ENCODE peak calls at places on chromosomes 7 and 10, in nine cellular contexts. One of them, this sample, is unnamed.

GRCh38 chr10:34049887-34050286 is 715.4 kb upstream of the NRP1 start:
- DNase-seq in spleen: peak
- DNase-seq in heart left ventricle: no peak
- DNase-seq in tibial nerve: no peak
- DNase-seq in Peyer's patch: no peak
- DNase-seq in vagina: no peak
- DNase-seq in right lobe of liver: no peak
- DNase-seq in sigmoid colon: no peak
- DNase-seq in HepG2: no peak
- DNase-seq in this sample: no peak

GRCh38 chr10:71472466-71472865 is 75.7 kb downstream of the CDH23 start:
- DNase-seq in spleen: peak
- DNase-seq in heart left ventricle: no peak
- DNase-seq in tibial nerve: no peak
- DNase-seq in Peyer's patch: no peak
- DNase-seq in vagina: no peak
- DNase-seq in right lobe of liver: peak
- DNase-seq in sigmoid colon: no peak
- DNase-seq in HepG2: no peak
- DNase-seq in this sample: no peak

GRCh38 chr7:122305475-122306319 is 1.1 kb upstream of the FEZF1 start:
- DNase-seq in spleen: peak
- DNase-seq in heart left ventricle: no peak
- DNase-seq in tibial nerve: no peak
- DNase-seq in Peyer's patch: no peak
- DNase-seq in vagina: no peak
- DNase-seq in right lobe of liver: no peak
- DNase-seq in sigmoid colon: no peak
- DNase-seq in HepG2: no peak
- DNase-seq in this sample: no peak

GRCh38 chr7:29102554-29103151 is 43.7 kb downstream of the CPVL start:
- DNase-seq in spleen: no peak
- DNase-seq in heart left ventricle: peak
- DNase-seq in tibial nerve: peak
- DNase-seq in Peyer's patch: peak
- DNase-seq in vagina: no peak
- DNase-seq in right lobe of liver: peak
- DNase-seq in sigmoid colon: peak
- DNase-seq in HepG2: peak
- DNase-seq in this sample: peak

GRCh38 chr10:1646332-1646731 is 91.0 kb downstream of the ADARB2 start:
- DNase-seq in spleen: no peak
- DNase-seq in heart left ventricle: no peak
- DNase-seq in tibial nerve: no peak
- DNase-seq in Peyer's patch: no peak
- DNase-seq in vagina: no peak
- DNase-seq in right lobe of liver: no peak
- DNase-seq in sigmoid colon: peak
- DNase-seq in HepG2: no peak
- DNase-seq in this sample: no peak

GRCh38 chr10:11685787-11686218 is 56.4 kb upstream of the ECHDC3 start:
- DNase-seq in spleen: peak
- DNase-seq in heart left ventricle: peak
- DNase-seq in tibial nerve: peak
- DNase-seq in Peyer's patch: peak
- DNase-seq in vagina: no peak
- DNase-seq in right lobe of liver: no peak
- DNase-seq in sigmoid colon: peak
- DNase-seq in HepG2: peak
- DNase-seq in this sample: peak

GRCh38 chr7:64308019-64308275 is 5.8 kb upstream of the ZNF736 start:
- DNase-seq in spleen: peak
- DNase-seq in heart left ventricle: no peak
- DNase-seq in tibial nerve: peak
- DNase-seq in Peyer's patch: no peak
- DNase-seq in vagina: peak
- DNase-seq in right lobe of liver: no peak
- DNase-seq in sigmoid colon: no peak
- DNase-seq in HepG2: no peak
- DNase-seq in this sample: no peak

GRCh38 chr10:88490216-88490980 is 92.7 kb downstream of the RNLS start:
- DNase-seq in spleen: no peak
- DNase-seq in heart left ventricle: no peak
- DNase-seq in tibial nerve: no peak
- DNase-seq in Peyer's patch: no peak
- DNase-seq in vagina: no peak
- DNase-seq in right lobe of liver: no peak
- DNase-seq in sigmoid colon: no peak
- DNase-seq in HepG2: no peak
- DNase-seq in this sample: no peak

GRCh38 chr10:123149568-123150228 is 1.8 kb downstream of the HMX2 start:
- DNase-seq in spleen: peak
- DNase-seq in heart left ventricle: no peak
- DNase-seq in tibial nerve: no peak
- DNase-seq in Peyer's patch: peak
- DNase-seq in vagina: no peak
- DNase-seq in right lobe of liver: no peak
- DNase-seq in sigmoid colon: no peak
- DNase-seq in HepG2: no peak
- DNase-seq in this sample: no peak

GRCh38 chr10:24920907-24921881 is 31.2 kb downstream of the PRTFDC1 start:
- DNase-seq in spleen: no peak
- DNase-seq in heart left ventricle: peak
- DNase-seq in tibial nerve: peak
- DNase-seq in Peyer's patch: peak
- DNase-seq in vagina: no peak
- DNase-seq in right lobe of liver: peak
- DNase-seq in sigmoid colon: no peak
- DNase-seq in HepG2: no peak
- DNase-seq in this sample: peak

GRCh38 chr10:44989621-44990301 is 11.0 kb upstream of the ZNF22 start:
- DNase-seq in spleen: no peak
- DNase-seq in heart left ventricle: no peak
- DNase-seq in tibial nerve: peak
- DNase-seq in Peyer's patch: no peak
- DNase-seq in vagina: peak
- DNase-seq in right lobe of liver: no peak
- DNase-seq in sigmoid colon: peak
- DNase-seq in HepG2: no peak
- DNase-seq in this sample: peak

GRCh38 chr10:44985175-44985681 is 6.6 kb upstream of the DEPP1 start:
- DNase-seq in spleen: no peak
- DNase-seq in heart left ventricle: no peak
- DNase-seq in tibial nerve: no peak
- DNase-seq in Peyer's patch: peak
- DNase-seq in vagina: no peak
- DNase-seq in right lobe of liver: no peak
- DNase-seq in sigmoid colon: peak
- DNase-seq in HepG2: no peak
- DNase-seq in this sample: no peak

GRCh38 chr10:44983895-44984278 is 5.3 kb upstream of the DEPP1 start:
- DNase-seq in spleen: no peak
- DNase-seq in heart left ventricle: no peak
- DNase-seq in tibial nerve: no peak
- DNase-seq in Peyer's patch: peak
- DNase-seq in vagina: no peak
- DNase-seq in right lobe of liver: no peak
- DNase-seq in sigmoid colon: peak
- DNase-seq in HepG2: no peak
- DNase-seq in this sample: no peak

GRCh38 chr10:44988957-44989620 is 10.5 kb upstream of the DEPP1 start:
- DNase-seq in spleen: peak
- DNase-seq in heart left ventricle: no peak
- DNase-seq in tibial nerve: peak
- DNase-seq in Peyer's patch: no peak
- DNase-seq in vagina: no peak
- DNase-seq in right lobe of liver: no peak
- DNase-seq in sigmoid colon: peak
- DNase-seq in HepG2: no peak
- DNase-seq in this sample: peak

DNA sequence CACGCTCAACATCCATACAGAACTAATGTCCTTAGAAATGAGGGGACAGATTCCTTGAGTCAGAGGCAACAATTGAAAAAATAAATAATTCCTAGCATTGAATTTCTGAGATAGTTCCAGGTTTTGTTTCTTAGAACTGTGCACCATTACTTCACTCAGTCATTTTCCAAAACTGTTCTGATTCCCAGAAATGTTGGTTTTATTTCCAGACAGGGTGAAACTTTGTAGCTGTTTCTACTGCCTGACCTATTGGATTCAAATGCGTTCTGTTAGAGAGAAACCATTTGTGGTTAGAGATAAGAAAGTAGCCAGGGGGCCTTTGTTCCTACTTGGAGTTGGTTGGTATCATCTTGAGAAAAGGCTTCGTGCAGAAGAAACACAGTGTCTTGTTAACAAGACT is 8.1 kb upstream of the DEPP1 start:
- DNase-seq in spleen: no peak
- DNase-seq in heart left ventricle: no peak
- DNase-seq in tibial nerve: no peak
- DNase-seq in Peyer's patch: no peak
- DNase-seq in vagina: no peak
- DNase-seq in right lobe of liver: no peak
- DNase-seq in sigmoid colon: no peak
- DNase-seq in HepG2: no peak
- DNase-seq in this sample: no peak
- TF ChIP-seq POLR2A in spleen: no peak
- TF ChIP-seq POLR2A in heart left ventricle: no peak
- TF ChIP-seq POLR2A in tibial nerve: no peak
- TF ChIP-seq POLR2A in Peyer's patch: no peak
- TF ChIP-seq POLR2A in vagina: no peak
- TF ChIP-seq POLR2A in right lobe of liver: no peak
- TF ChIP-seq POLR2A in sigmoid colon: no peak
- TF ChIP-seq POLR2A in HepG2: no peak
- TF ChIP-seq POLR2A in this sample: no peak

GRCh38 chr7:80134536-80135305 is at the start of gene GNAI1:
- DNase-seq in spleen: peak
- DNase-seq in heart left ventricle: peak
- DNase-seq in tibial nerve: no peak
- DNase-seq in Peyer's patch: peak
- DNase-seq in vagina: no peak
- DNase-seq in right lobe of liver: peak
- DNase-seq in sigmoid colon: peak
- DNase-seq in HepG2: peak
- DNase-seq in this sample: peak
- TF ChIP-seq CTCF in spleen: no peak
- TF ChIP-seq CTCF in heart left ventricle: peak
- TF ChIP-seq CTCF in tibial nerve: no peak
- TF ChIP-seq CTCF in Peyer's patch: peak
- TF ChIP-seq CTCF in vagina: no peak
- TF ChIP-seq CTCF in right lobe of liver: peak
- TF ChIP-seq CTCF in sigmoid colon: peak
- TF ChIP-seq CTCF in HepG2: peak
- TF ChIP-seq CTCF in this sample: no peak

DNA sequence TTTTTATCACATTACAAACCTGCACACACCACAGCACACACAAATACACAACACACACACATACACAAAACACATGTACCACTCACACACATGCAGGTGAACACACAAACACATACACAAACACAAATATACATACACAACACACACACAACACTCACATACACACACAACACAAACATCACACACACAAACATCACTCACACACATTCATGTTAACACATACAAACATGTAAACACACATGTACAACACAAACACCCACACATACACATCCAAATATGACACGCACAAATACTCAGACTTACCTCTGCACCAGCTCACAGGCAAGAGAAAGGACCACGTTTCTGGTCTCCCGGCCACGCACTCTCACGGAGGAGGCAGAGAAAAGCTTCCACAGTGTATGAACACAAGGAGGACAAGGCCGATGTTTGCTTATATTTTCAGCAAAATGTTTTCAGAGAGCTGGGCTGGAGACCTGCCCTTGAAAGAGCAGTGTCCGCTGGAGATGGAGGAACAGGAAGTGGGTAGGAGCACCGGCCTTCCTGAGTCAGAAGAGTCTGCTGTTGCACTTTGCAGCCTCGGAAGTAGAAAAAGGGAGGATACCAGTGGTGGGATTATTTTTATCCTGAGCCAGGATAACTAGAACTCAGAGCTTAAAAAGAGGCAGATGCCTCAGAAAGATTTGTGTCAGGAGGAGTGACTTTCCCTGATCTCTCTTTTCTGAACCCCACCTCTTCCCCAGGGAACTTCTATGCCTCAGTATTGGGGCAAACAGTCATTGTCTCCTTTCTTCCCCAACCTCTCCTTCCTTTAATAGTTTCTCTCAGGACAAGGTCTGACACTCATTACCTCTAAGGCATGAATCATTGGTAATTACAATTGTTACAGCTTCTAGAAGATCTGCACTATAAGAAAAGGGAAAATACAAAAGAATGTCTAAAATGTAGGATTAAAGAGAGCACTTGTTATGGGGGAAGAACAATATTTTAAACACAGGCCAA is at the start of gene GIMAP6:
- DNase-seq in spleen: peak
- DNase-seq in heart left ventricle: peak
- DNase-seq in tibial nerve: no peak
- DNase-seq in Peyer's patch: peak
- DNase-seq in vagina: no peak
- DNase-seq in right lobe of liver: no peak
- DNase-seq in sigmoid colon: no peak
- DNase-seq in HepG2: no peak
- DNase-seq in this sample: no peak
- TF ChIP-seq POLR2A in spleen: no peak
- TF ChIP-seq POLR2A in heart left ventricle: no peak
- TF ChIP-seq POLR2A in tibial nerve: no peak
- TF ChIP-seq POLR2A in Peyer's patch: no peak
- TF ChIP-seq POLR2A in vagina: no peak
- TF ChIP-seq POLR2A in right lobe of liver: no peak
- TF ChIP-seq POLR2A in sigmoid colon: no peak
- TF ChIP-seq POLR2A in HepG2: no peak
- TF ChIP-seq POLR2A in this sample: no peak

GRCh38 chr7:151032936-151033863 is 5.0 kb downstream of the ABCB8 start:
- DNase-seq in spleen: no peak
- DNase-seq in heart left ventricle: no peak
- DNase-seq in tibial nerve: no peak
- DNase-seq in Peyer's patch: no peak
- DNase-seq in vagina: no peak
- DNase-seq in right lobe of liver: no peak
- DNase-seq in sigmoid colon: no peak
- DNase-seq in HepG2: no peak
- DNase-seq in this sample: no peak

GRCh38 chr7:151028131-151028947 is at the start of gene ABCB8:
- DNase-seq in spleen: peak
- DNase-seq in heart left ventricle: peak
- DNase-seq in tibial nerve: peak
- DNase-seq in Peyer's patch: peak
- DNase-seq in vagina: peak
- DNase-seq in right lobe of liver: peak
- DNase-seq in sigmoid colon: peak
- DNase-seq in HepG2: peak
- DNase-seq in this sample: peak

GRCh38 chr7:151031011-151031410 is 2.8 kb downstream of the ABCB8 start:
- DNase-seq in spleen: no peak
- DNase-seq in heart left ventricle: no peak
- DNase-seq in tibial nerve: no peak
- DNase-seq in Peyer's patch: no peak
- DNase-seq in vagina: no peak
- DNase-seq in right lobe of liver: no peak
- DNase-seq in sigmoid colon: no peak
- DNase-seq in HepG2: no peak
- DNase-seq in this sample: no peak

GRCh38 chr7:151025924-151026671 is 1.8 kb upstream of the ATG9B start:
- DNase-seq in spleen: no peak
- DNase-seq in heart left ventricle: no peak
- DNase-seq in tibial nerve: no peak
- DNase-seq in Peyer's patch: no peak
- DNase-seq in vagina: no peak
- DNase-seq in right lobe of liver: no peak
- DNase-seq in sigmoid colon: no peak
- DNase-seq in HepG2: no peak
- DNase-seq in this sample: no peak

GRCh38 chr7:151028948-151029501 is 775 bp downstream of the ABCB8 start:
- DNase-seq in spleen: no peak
- DNase-seq in heart left ventricle: no peak
- DNase-seq in tibial nerve: no peak
- DNase-seq in Peyer's patch: no peak
- DNase-seq in vagina: no peak
- DNase-seq in right lobe of liver: no peak
- DNase-seq in sigmoid colon: no peak
- DNase-seq in HepG2: no peak
- DNase-seq in this sample: no peak
- TF ChIP-seq CTCF in spleen: no peak
- TF ChIP-seq CTCF in heart left ventricle: no peak
- TF ChIP-seq CTCF in tibial nerve: peak
- TF ChIP-seq CTCF in Peyer's patch: no peak
- TF ChIP-seq CTCF in vagina: no peak
- TF ChIP-seq CTCF in right lobe of liver: no peak
- TF ChIP-seq CTCF in sigmoid colon: no peak
- TF ChIP-seq CTCF in HepG2: no peak
- TF ChIP-seq CTCF in this sample: no peak

This sample was measured in lower leg skin.